ENCODE peak calls at places on chromosomes 11 and 22, in eight cellular contexts. S is stimulated activated CD4-positive, alpha-beta T cell treated with anti-CD3 and anti-CD28 coated beads, Interleukin-4, amount 100 ng/mL, for 1 hour; X is A549; Y is Ammon's horn; Q is lung microvascular endothelial cell; R is HFFc6; P is endothelial cell; J is activated T-cell treated with anti-CD3 and anti-CD28 coated beads for 24 hours. H is an unnamed sample.

GRCh38 chr11:65540290-65541092 is 15.6 kb downstream of the SCYL1 start:
- DNase-seq in S (peak), X (peak), Y (peak), Q (peak), R (peak), P (peak), J (peak), H (peak)

GRCh38 chr11:119728226-119728626 is 774 bp downstream of the NECTIN1 start:
- DNase-seq in S (peak), X (no peak), Y (no peak), Q (no peak), R (no peak), P (no peak), J (no peak), H (peak)

GRCh38 chr11:10490398-10491232 is 35.6 kb downstream of the AMPD3 start:
- DNase-seq in S (no peak), X (peak), Y (peak), Q (peak), R (peak), P (no peak), J (no peak), H (no peak)

GRCh38 chr22:33380789-33381530 is 322.8 kb upstream of the SYN3 start:
- DNase-seq in S (no peak), X (peak), Y (no peak), Q (no peak), R (peak), P (no peak), J (no peak), H (no peak)

GRCh38 chr11:76634934-76635333 is 35.6 kb downstream of the LRRC32 start:
- DNase-seq in S (no peak), X (no peak), Y (no peak), Q (no peak), R (no peak), P (no peak), J (no peak), H (no peak)

GRCh38 chr11:116742104-116742503 is 30.7 kb downstream of the BUD13 start:
- DNase-seq in S (no peak), X (no peak), Y (no peak), Q (peak), R (no peak), P (no peak), J (no peak), H (no peak)

GRCh38 chr11:32312865-32313403 is 122.4 kb downstream of the WT1 start:
- DNase-seq in S (peak), X (peak), Y (no peak), Q (peak), R (peak), P (peak), J (no peak), H (peak)

GRCh38 chr11:11618973-11619435 is 2.8 kb downstream of the GALNT18 start:
- DNase-seq in S (no peak), X (peak), Y (no peak), Q (peak), R (no peak), P (peak), J (no peak), H (no peak)

GRCh38 chr11:34865261-34865660 is 50.9 kb downstream of the APIP start:
- DNase-seq in S (no peak), X (no peak), Y (no peak), Q (no peak), R (no peak), P (no peak), J (no peak), H (no peak)

GRCh38 chr11:68358416-68358815 is 46.0 kb downstream of the LRP5 start:
- DNase-seq in S (no peak), X (no peak), Y (no peak), Q (peak), R (no peak), P (no peak), J (no peak), H (no peak)

GRCh38 chr11:209275-210121 is 2.0 kb downstream of the RIC8A start:
- DNase-seq in S (no peak), X (peak), Y (no peak), Q (peak), R (no peak), P (no peak), J (no peak), H (no peak)

GRCh38 chr11:74694136-74694535 is 37.1 kb downstream of the CHRDL2 start:
- DNase-seq in S (no peak), X (no peak), Y (no peak), Q (peak), R (no peak), P (no peak), J (no peak), H (peak)

GRCh38 chr11:47234669-47235075 is 13.9 kb downstream of the ACP2 start:
- DNase-seq in S (peak), X (peak), Y (no peak), Q (peak), R (no peak), P (no peak), J (peak), H (no peak)

GRCh38 chr11:21838422-21838821 is 354.5 kb upstream of the ANO5 start:
- DNase-seq in S (no peak), X (no peak), Y (no peak), Q (no peak), R (no peak), P (no peak), J (no peak), H (no peak)

GRCh38 chr22:45917146-45917545 is 59.8 kb downstream of the WNT7B start:
- DNase-seq in S (no peak), X (no peak), Y (no peak), Q (no peak), R (no peak), P (no peak), J (no peak), H (no peak)

GRCh38 chr22:37457093-37457893 is 28.9 kb downstream of the MFNG start:
- DNase-seq in S (peak), X (peak), Y (peak), Q (peak), R (peak), P (peak), J (peak), H (peak)

GRCh38 chr11:48170840-48171233 is 45.8 kb upstream of the OR4B1 start:
- DNase-seq in S (no peak), X (no peak), Y (peak), Q (no peak), R (peak), P (no peak), J (no peak), H (no peak)

GRCh38 chr11:128914216-128915147 is 23.3 kb downstream of the KCNJ5 start:
- DNase-seq in S (no peak), X (no peak), Y (no peak), Q (no peak), R (no peak), P (no peak), J (no peak), H (no peak)

GRCh38 chr11:119295178-119295577 is 21.8 kb downstream of the MCAM start:
- DNase-seq in S (no peak), X (peak), Y (no peak), Q (no peak), R (no peak), P (no peak), J (no peak), H (no peak)

GRCh38 chr22:44246615-44247326 is 66.0 kb downstream of the SHISAL1 start:
- DNase-seq in S (no peak), X (no peak), Y (no peak), Q (no peak), R (no peak), P (no peak), J (no peak), H (no peak)

H was measured in HuH-7.